ENCODE peak calls at places on chromosome 19, in four cellular contexts. One of them, this sample, is unnamed. For H3K4me1, the result is how much of the 10 kb centered on the place peaks cover.

GRCh38 chr19:38082256-38083118 is 141.5 kb downstream of the DPF1 start:
- DNase-seq in PC-9: no peak
- DNase-seq in IMR-90: no peak
- DNase-seq in neural progenitor cell: no peak
- DNase-seq in this sample: no peak

GRCh38 chr19:19997656-19998268 is 41.5 kb downstream of the ZNF682 start:
- DNase-seq in IMR-90: no peak
- DNase-seq in neural progenitor cell: peak
- DNase-seq in PC-9: peak
- DNase-seq in this sample: peak

GRCh38 chr19:13318190-13318589 is 168.0 kb downstream of the IER2 start:
- DNase-seq in PC-9: no peak
- DNase-seq in neural progenitor cell: no peak
- DNase-seq in IMR-90: no peak
- DNase-seq in this sample: no peak

GRCh38 chr19:12034196-12034595 is 1.3 kb downstream of the ZNF433 start:
- DNase-seq in neural progenitor cell: no peak
- DNase-seq in IMR-90: no peak
- DNase-seq in PC-9: no peak
- DNase-seq in this sample: no peak

GRCh38 chr19:35901854-35902661 is at the start of gene HCST:
- DNase-seq in neural progenitor cell: no peak
- DNase-seq in IMR-90: peak
- DNase-seq in PC-9: no peak
- DNase-seq in this sample: peak

GRCh38 chr19:11187409-11187808 is 9.9 kb downstream of the KANK2 start:
- DNase-seq in neural progenitor cell: no peak
- DNase-seq in IMR-90: no peak
- DNase-seq in PC-9: no peak
- DNase-seq in this sample: no peak

GRCh38 chr19:44886141-44886540 is 4.9 kb upstream of the TOMM40 start:
- DNase-seq in neural progenitor cell: no peak
- DNase-seq in IMR-90: no peak
- DNase-seq in PC-9: no peak
- DNase-seq in this sample: no peak

GRCh38 chr19:9818734-9819589 is at the start of gene FBXL12:
- DNase-seq in PC-9: peak
- DNase-seq in neural progenitor cell: peak
- DNase-seq in IMR-90: peak
- DNase-seq in this sample: peak

GRCh38 chr19:16566161-16566560 is 6.1 kb downstream of the SLC35E1 start:
- DNase-seq in PC-9: no peak
- DNase-seq in IMR-90: no peak
- DNase-seq in neural progenitor cell: no peak
- DNase-seq in this sample: peak

GRCh38 chr19:49425922-49426592 is 869 bp downstream of the GFY start:
- DNase-seq in IMR-90: no peak
- DNase-seq in PC-9: peak
- DNase-seq in neural progenitor cell: peak
- DNase-seq in this sample: no peak

GRCh38 chr19:54188224-54188871 is 1.0 kb downstream of the MBOAT7 start:
- DNase-seq in IMR-90: peak
- DNase-seq in PC-9: peak
- DNase-seq in neural progenitor cell: peak
- DNase-seq in this sample: peak

GRCh38 chr19:10861118-10861651 is 10.2 kb upstream of the CARM1 start:
- DNase-seq in neural progenitor cell: peak
- DNase-seq in IMR-90: no peak
- DNase-seq in PC-9: peak
- DNase-seq in this sample: no peak

GRCh38 chr19:43820098-43820860 is 6.8 kb upstream of the ZNF283 start:
- DNase-seq in PC-9: no peak
- DNase-seq in IMR-90: peak
- DNase-seq in neural progenitor cell: no peak
- DNase-seq in this sample: no peak

GRCh38 chr19:53254451-53255341 is at the start of gene ZNF677:
- DNase-seq in PC-9: peak
- DNase-seq in IMR-90: peak
- DNase-seq in neural progenitor cell: peak
- DNase-seq in this sample: peak

GRCh38 chr19:12293771-12294307 is 844 bp downstream of the ZNF44 start:
- DNase-seq in IMR-90: peak
- DNase-seq in neural progenitor cell: peak
- DNase-seq in PC-9: peak
- DNase-seq in this sample: peak

GRCh38 chr19:45774765-45775164 is 5.7 kb upstream of the SIX5 start:
- DNase-seq in IMR-90: no peak
- DNase-seq in PC-9: no peak
- DNase-seq in neural progenitor cell: no peak
- DNase-seq in this sample: no peak

GRCh38 chr19:38661996-38662395 is 14.5 kb downstream of the ACTN4 start:
- DNase-seq in PC-9: peak
- DNase-seq in IMR-90: no peak
- DNase-seq in neural progenitor cell: no peak
- DNase-seq in this sample: no peak

GRCh38 chr19:53877361-53877766 is 4.6 kb upstream of the PRKCG start:
- DNase-seq in neural progenitor cell: no peak
- DNase-seq in PC-9: no peak
- DNase-seq in IMR-90: no peak
- DNase-seq in this sample: no peak

GRCh38 chr19:10961073-10961762 is 388 bp downstream of the SMARCA4 start:
- DNase-seq in PC-9: peak
- DNase-seq in IMR-90: no peak
- DNase-seq in neural progenitor cell: peak
- DNase-seq in this sample: no peak

GRCh38 chr19:19670070-19670551 is 1.5 kb downstream of the ZNF101 start:
- DNase-seq in PC-9: no peak
- DNase-seq in neural progenitor cell: peak
- DNase-seq in IMR-90: no peak
- DNase-seq in this sample: no peak

GRCh38 chr19:16571283-16571682 is 932 bp downstream of the SLC35E1 start:
- DNase-seq in IMR-90: peak
- DNase-seq in PC-9: no peak
- DNase-seq in neural progenitor cell: no peak
- DNase-seq in this sample: no peak

GRCh38 chr19:54426291-54426918 is 11.1 kb downstream of the TTYH1 start:
- DNase-seq in neural progenitor cell: peak
- DNase-seq in PC-9: peak
- DNase-seq in IMR-90: no peak
- DNase-seq in this sample: no peak

GRCh38 chr19:33434886-33435705 is 61.6 kb downstream of the CEBPG start:
- DNase-seq in PC-9: no peak
- DNase-seq in neural progenitor cell: peak
- DNase-seq in IMR-90: peak
- DNase-seq in this sample: no peak

GRCh38 chr19:44602071-44602470 is 11.3 kb upstream of the IGSF23 start:
- DNase-seq in IMR-90: no peak
- DNase-seq in PC-9: peak
- DNase-seq in neural progenitor cell: no peak
- DNase-seq in this sample: no peak

GRCh38 chr19:15248648-15249559 is 16.7 kb upstream of the EPHX3 start:
- DNase-seq in IMR-90: peak
- DNase-seq in PC-9: peak
- DNase-seq in neural progenitor cell: no peak
- DNase-seq in this sample: no peak

GRCh38 chr19:4375620-4376228 is 24.6 kb downstream of the SH3GL1 start:
- DNase-seq in neural progenitor cell: peak
- DNase-seq in IMR-90: peak
- DNase-seq in PC-9: no peak
- DNase-seq in this sample: no peak

GRCh38 chr19:34480971-34481821 is at the start of gene WTIP:
- DNase-seq in PC-9: peak
- DNase-seq in IMR-90: peak
- DNase-seq in neural progenitor cell: peak
- DNase-seq in this sample: no peak

GRCh38 chr19:51327066-51327985 is 14.6 kb downstream of the VSIG10L start:
- DNase-seq in neural progenitor cell: peak
- DNase-seq in IMR-90: peak
- DNase-seq in PC-9: no peak
- DNase-seq in this sample: peak

GRCh38 chr19:45500918-45501729 is 2.9 kb downstream of the PPM1N start:
- DNase-seq in neural progenitor cell: no peak
- DNase-seq in IMR-90: no peak
- DNase-seq in PC-9: no peak
- DNase-seq in this sample: no peak

GRCh38 chr19:6753178-6754031 is 13.8 kb downstream of the SH2D3A start:
- DNase-seq in PC-9: peak
- DNase-seq in IMR-90: peak
- DNase-seq in neural progenitor cell: peak
- DNase-seq in this sample: peak

GRCh38 chr19:54133957-54134590 is 3.5 kb upstream of the CNOT3 start:
- DNase-seq in neural progenitor cell: no peak
- DNase-seq in PC-9: no peak
- DNase-seq in IMR-90: no peak
- DNase-seq in this sample: no peak

GRCh38 chr19:23033721-23034120 is 30.7 kb upstream of the ZNF728 start:
- DNase-seq in IMR-90: no peak
- DNase-seq in neural progenitor cell: no peak
- DNase-seq in PC-9: no peak
- DNase-seq in this sample: no peak

GRCh38 chr19:42477117-42477516 is 34.4 kb upstream of the CXCL17 start:
- DNase-seq in IMR-90: no peak
- DNase-seq in neural progenitor cell: no peak
- DNase-seq in PC-9: no peak
- DNase-seq in this sample: no peak

GRCh38 chr19:16404396-16404795 is 67.4 kb downstream of the EPS15L1 start:
- DNase-seq in IMR-90: no peak
- DNase-seq in PC-9: no peak
- DNase-seq in neural progenitor cell: no peak
- DNase-seq in this sample: no peak

GRCh38 chr19:15187026-15188007 is 13.5 kb downstream of the NOTCH3 start:
- DNase-seq in PC-9: no peak
- DNase-seq in neural progenitor cell: no peak
- DNase-seq in IMR-90: no peak
- DNase-seq in this sample: no peak

GRCh38 chr19:45195764-45196163 is 17.2 kb downstream of the BLOC1S3 start:
- DNase-seq in PC-9: no peak
- DNase-seq in neural progenitor cell: no peak
- DNase-seq in IMR-90: peak
- DNase-seq in this sample: no peak

DNA sequence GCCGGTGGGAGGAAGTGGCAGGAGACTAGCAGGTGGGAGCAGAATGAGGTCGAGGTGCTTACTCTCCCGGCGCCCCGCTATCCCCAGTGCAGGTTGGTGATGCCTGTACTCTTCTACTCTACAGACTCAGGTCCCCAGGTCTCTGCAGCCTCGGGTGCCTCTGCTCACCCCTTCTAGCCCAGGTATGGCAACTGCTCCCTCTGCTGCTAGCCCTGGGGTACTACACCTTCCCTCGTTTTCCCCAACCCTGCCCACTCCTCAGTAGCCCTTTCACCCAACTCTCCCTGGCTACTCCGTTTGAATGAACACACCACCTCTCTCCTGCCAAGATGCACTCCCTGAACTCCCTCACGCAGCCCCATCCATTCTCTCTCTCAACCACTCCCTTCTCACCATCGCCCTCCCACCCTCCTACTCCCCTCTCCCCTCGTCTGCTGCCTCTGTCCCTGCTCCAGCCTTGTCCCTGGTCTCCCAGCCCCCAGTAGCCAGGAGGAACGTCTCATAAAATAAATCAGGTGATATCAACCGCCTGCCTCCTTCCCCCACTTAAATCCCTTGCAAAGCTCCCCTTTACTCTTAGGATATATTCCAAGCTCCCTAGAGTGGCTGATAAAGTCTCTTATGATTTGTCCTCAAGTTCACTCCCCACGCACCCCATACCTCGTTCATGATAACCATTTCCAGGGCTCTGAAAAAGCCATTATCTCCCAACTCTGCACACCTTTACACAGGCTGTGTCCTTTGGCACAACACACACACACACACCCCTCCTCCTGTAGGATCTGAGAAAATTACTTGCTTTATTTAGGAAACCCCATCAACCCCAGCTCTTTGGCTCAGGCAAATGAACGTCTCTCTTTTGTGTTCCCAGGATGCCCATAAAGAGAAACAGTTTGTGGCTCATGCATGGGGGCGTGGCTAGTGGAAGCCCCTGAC is 8.2 kb upstream of the MEIS3 start:
- DNase-seq in PC-9: peak
- DNase-seq in IMR-90: peak
- DNase-seq in neural progenitor cell: peak
- DNase-seq in this sample: peak
- H3K4me3 ChIP-seq in PC-9: peak
- H3K4me3 ChIP-seq in IMR-90: peak
- H3K4me3 ChIP-seq in neural progenitor cell: peak
- H3K4me3 ChIP-seq in this sample: peak

GRCh38 chr19:475360-475759 is 14.5 kb upstream of the SHC2 start:
- DNase-seq in PC-9: no peak
- DNase-seq in IMR-90: no peak
- DNase-seq in neural progenitor cell: no peak
- DNase-seq in this sample: no peak
- H3K27ac ChIP-seq in PC-9: no peak
- H3K27ac ChIP-seq in IMR-90: no peak
- H3K27ac ChIP-seq in neural progenitor cell: no peak
- H3K27ac ChIP-seq in this sample: no peak

GRCh38 chr19:57755031-57755430 is 8.4 kb downstream of the ZNF776 start:
- DNase-seq in IMR-90: no peak
- DNase-seq in PC-9: no peak
- DNase-seq in neural progenitor cell: no peak
- DNase-seq in this sample: no peak
- H3K4me1 ChIP-seq in IMR-90: under half
- H3K4me1 ChIP-seq in PC-9: under half
- H3K4me1 ChIP-seq in neural progenitor cell: under half
- H3K4me1 ChIP-seq in this sample: under half

GRCh38 chr19:40609561-40610395 is 8.6 kb downstream of the LTBP4 start:
- DNase-seq in IMR-90: no peak
- DNase-seq in neural progenitor cell: peak
- DNase-seq in PC-9: peak
- DNase-seq in this sample: peak

GRCh38 chr19:40608957-40609356 is 7.8 kb downstream of the LTBP4 start:
- DNase-seq in PC-9: no peak
- DNase-seq in IMR-90: no peak
- DNase-seq in neural progenitor cell: no peak
- DNase-seq in this sample: no peak

GRCh38 chr19:40611096-40611495 is 9.9 kb downstream of the LTBP4 start:
- DNase-seq in PC-9: no peak
- DNase-seq in IMR-90: no peak
- DNase-seq in neural progenitor cell: no peak
- DNase-seq in this sample: peak

GRCh38 chr19:40611900-40612698 is 10.9 kb downstream of the LTBP4 start:
- DNase-seq in IMR-90: no peak
- DNase-seq in PC-9: no peak
- DNase-seq in neural progenitor cell: no peak
- DNase-seq in this sample: no peak

GRCh38 chr19:40610396-40611064 is 9.4 kb downstream of the LTBP4 start:
- DNase-seq in neural progenitor cell: peak
- DNase-seq in PC-9: no peak
- DNase-seq in IMR-90: no peak
- DNase-seq in this sample: peak
- H3K4me3 ChIP-seq in neural progenitor cell: peak
- H3K4me3 ChIP-seq in PC-9: peak
- H3K4me3 ChIP-seq in IMR-90: no peak
- H3K4me3 ChIP-seq in this sample: peak